ENCODE peak calls at places on chromosomes 2 and 18, in four cellular contexts. F, C, D and R are unnamed samples.

GRCh38 chr2:241542278-241542605 is 16.3 kb upstream of the BOK start:
- DNase-seq in D (no peak), F (no peak), C (no peak), R (no peak)

GRCh38 chr2:209499071-209499470 is 75.2 kb downstream of the MAP2 start:
- DNase-seq in D (peak), F (peak), C (no peak), R (no peak)

GRCh38 chr2:70992945-70993688 is 1.6 kb downstream of the TEX261 start:
- DNase-seq in C (no peak), F (no peak), D (no peak), R (no peak)

GRCh38 chr18:6561029-6561861 is 146.5 kb upstream of the L3MBTL4 start:
- DNase-seq in D (peak), C (no peak), F (no peak), R (no peak)

GRCh38 chr2:114752425-114752824 is 310.0 kb downstream of the DPP10 start:
- DNase-seq in D (no peak), F (no peak), C (no peak), R (no peak)

GRCh38 chr2:167294775-167295140 is 406.5 kb downstream of the XIRP2 start:
- DNase-seq in D (no peak), C (no peak), F (no peak), R (no peak)

GRCh38 chr2:74371421-74371820 is 8.7 kb downstream of the DCTN1 start:
- DNase-seq in D (no peak), F (no peak), C (no peak), R (no peak)

GRCh38 chr2:44833123-44834069 is 108.1 kb upstream of the SIX3 start:
- DNase-seq in F (peak), C (peak), D (no peak), R (no peak)

GRCh38 chr18:49491857-49492693 is 5.0 kb upstream of the C18orf32 start:
- DNase-seq in D (peak), F (peak), C (peak), R (peak)

GRCh38 chr2:11775384-11775783 is 29.0 kb downstream of the LPIN1 start:
- DNase-seq in C (no peak), F (no peak), D (peak), R (peak)

GRCh38 chr2:55460562-55460961 is 40.9 kb upstream of the CCDC88A start:
- DNase-seq in F (peak), C (peak), D (peak), R (no peak)
- H3K4me3 ChIP-seq in F (no peak), C (no peak), D (no peak), R (no peak)

GRCh38 chr2:176093145-176093888 is 796 bp downstream of the HOXD13 start:
- DNase-seq in D (no peak), F (no peak), C (no peak), R (no peak)
- TF ChIP-seq CTCF in D (no peak), F (no peak), C (peak), R (peak)

GRCh38 chr18:54329787-54330186 is 27.9 kb downstream of the STARD6 start:
- DNase-seq in F (no peak), C (no peak), D (no peak), R (no peak)

GRCh38 chr18:54323561-54323960 is 34.1 kb downstream of the STARD6 start:
- DNase-seq in D (no peak), F (no peak), C (no peak), R (no peak)

GRCh38 chr18:54327818-54328217 is 29.8 kb downstream of the STARD6 start:
- DNase-seq in C (no peak), F (peak), D (no peak), R (no peak)

GRCh38 chr18:54323970-54324369 is 33.7 kb downstream of the STARD6 start:
- DNase-seq in C (no peak), F (no peak), D (no peak), R (no peak)
- H3K4me3 ChIP-seq in C (no peak), F (no peak), D (no peak), R (no peak)

DNA sequence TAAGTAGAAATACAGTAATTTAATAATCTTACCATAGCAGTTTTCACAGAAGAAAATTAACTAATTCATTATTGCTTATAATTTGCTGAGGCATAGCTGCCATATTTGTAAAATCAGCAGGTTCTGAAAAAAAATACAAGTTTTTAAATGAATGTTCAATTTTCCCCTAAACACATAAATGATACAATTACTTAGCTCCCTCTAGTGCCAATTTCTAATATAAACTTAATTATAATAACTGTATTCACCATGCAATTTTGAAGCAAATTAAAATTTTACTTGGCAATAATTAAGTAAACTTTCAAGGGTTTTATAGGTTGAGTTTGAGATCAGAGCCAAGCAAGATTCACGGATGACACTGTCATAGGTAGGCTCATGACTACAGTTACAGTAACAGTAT is 1321.6 kb upstream of the ACVR2A start:
- DNase-seq in D (peak), F (peak), C (no peak), R (no peak)
- TF ChIP-seq CTCF in D (peak), F (peak), C (no peak), R (no peak)

GRCh38 chr18:71844810-71845209 is 699.3 kb downstream of the CBLN2 start:
- DNase-seq in F (no peak), C (no peak), D (no peak), R (no peak)
- H3K4me3 ChIP-seq in F (no peak), C (no peak), D (no peak), R (no peak)

GRCh38 chr2:171433763-171434670 is at the start of the genes DCAF17 and METTL8:
- DNase-seq in C (peak), D (peak), F (peak), R (peak)
- TF ChIP-seq CTCF in C (no peak), D (no peak), F (no peak), R (peak)

GRCh38 chr2:68366083-68366560 is 1.0 kb downstream of the PLEK start:
- DNase-seq in F (no peak), C (no peak), D (no peak), R (no peak)
- H3K4me3 ChIP-seq in F (no peak), C (no peak), D (no peak), R (no peak)

GRCh38 chr2:4763009-4763408 is 929.2 kb upstream of the SOX11 start:
- DNase-seq in D (no peak), F (no peak), C (no peak), R (no peak)
- TF ChIP-seq CTCF in D (no peak), F (no peak), C (peak), R (no peak)